ENCODE peak calls at places on chromosomes 13 and 19, in four cellular contexts. J is lung, V is astrocyte of the spinal cord, T is epithelial cell of proximal tubule. M is an unnamed sample.
A peak's percentile ranks its signal among the peaks of the same experiment; 100 is the strongest.

GRCh38 chr13:46633416-46633815 is 80.4 kb downstream of the LRCH1 start:
- DNase-seq in V (peak; percentile 82), T (peak; percentile 73), J (no peak), M (no peak)

GRCh38 chr13:36131931-36132297 is 732 bp upstream of the DCLK1 start:
- DNase-seq in T (no peak), V (peak; percentile 79), J (peak; percentile 81), M (no peak)

GRCh38 chr13:53920916-53921315 is 892.3 kb downstream of the OLFM4 start:
- DNase-seq in V (no peak), J (no peak), T (no peak), M (no peak)

GRCh38 chr13:100363874-100364273 is 224.7 kb downstream of the GGACT start:
- DNase-seq in J (no peak), V (peak; percentile 59), T (no peak), M (no peak)

GRCh38 chr19:45973564-45974338 is at the start of gene NOVA2:
- DNase-seq in J (peak; percentile 46), T (no peak), V (peak; percentile 60), M (no peak)

GRCh38 chr13:112851107-112852046 is 117.6 kb upstream of the MCF2L start:
- DNase-seq in J (no peak), T (no peak), V (no peak), M (no peak)

GRCh38 chr19:45474191-45474940 is 6.6 kb downstream of the FOSB start:
- DNase-seq in J (no peak), V (peak; percentile 36), T (no peak), M (peak; percentile 50)

GRCh38 chr19:42282810-42283247 is 13.8 kb downstream of the CIC start:
- DNase-seq in V (no peak), T (no peak), J (no peak), M (peak; percentile 43)

GRCh38 chr19:39342647-39343305 is 555 bp downstream of the SAMD4B start:
- DNase-seq in J (peak; percentile 39), T (no peak), V (no peak), M (peak; percentile 31)

GRCh38 chr13:35702316-35702715 is 225.8 kb upstream of the MAB21L1 start:
- DNase-seq in T (no peak), J (no peak), V (no peak), M (no peak)

GRCh38 chr19:3154957-3155736 is 19.3 kb downstream of the GNA15 start:
- DNase-seq in T (no peak), J (peak; percentile 81), V (peak; percentile 96), M (no peak)

GRCh38 chr19:38505958-38506357 is 72.5 kb downstream of the RYR1 start:
- DNase-seq in J (no peak), V (no peak), T (no peak), M (no peak)

GRCh38 chr13:81927347-81927746 is 1586.4 kb upstream of the SPRY2 start:
- DNase-seq in T (no peak), J (no peak), V (no peak), M (no peak)

GRCh38 chr13:100497394-100497793 is 91.2 kb downstream of the GGACT start:
- DNase-seq in J (no peak), V (peak; percentile 71), T (no peak), M (no peak)

GRCh38 chr13:106599875-106600797 is 32.2 kb upstream of the ARGLU1 start:
- DNase-seq in T (peak; percentile 27), J (no peak), V (peak; percentile 89), M (no peak)

GRCh38 chr19:49807888-49808675 is 5.0 kb downstream of the FUZ start:
- DNase-seq in V (no peak), T (no peak), J (no peak), M (no peak)

GRCh38 chr13:81197966-81198365 is 857.0 kb upstream of the SPRY2 start:
- DNase-seq in T (no peak), J (no peak), V (no peak), M (no peak)

GRCh38 chr13:112450567-112451240 is 74.5 kb downstream of the SPACA7 start:
- DNase-seq in V (no peak), T (no peak), J (no peak), M (no peak)

GRCh38 chr13:32878172-32878571 is 138.1 kb upstream of the KL start:
- DNase-seq in J (peak; percentile 10), T (peak; percentile 32), V (peak; percentile 22), M (no peak)

GRCh38 chr19:40444181-40445005 is at the start of gene SERTAD3:
- DNase-seq in T (no peak), J (peak; percentile 96), V (peak; percentile 97), M (peak; percentile 98)

GRCh38 chr13:73079359-73079758 is 20.6 kb downstream of the KLF5 start:
- DNase-seq in V (no peak), J (no peak), T (no peak), M (no peak)

GRCh38 chr19:31459430-31459829 is 110.2 kb upstream of the TSHZ3 start:
- DNase-seq in J (no peak), V (no peak), T (no peak), M (no peak)

DNA sequence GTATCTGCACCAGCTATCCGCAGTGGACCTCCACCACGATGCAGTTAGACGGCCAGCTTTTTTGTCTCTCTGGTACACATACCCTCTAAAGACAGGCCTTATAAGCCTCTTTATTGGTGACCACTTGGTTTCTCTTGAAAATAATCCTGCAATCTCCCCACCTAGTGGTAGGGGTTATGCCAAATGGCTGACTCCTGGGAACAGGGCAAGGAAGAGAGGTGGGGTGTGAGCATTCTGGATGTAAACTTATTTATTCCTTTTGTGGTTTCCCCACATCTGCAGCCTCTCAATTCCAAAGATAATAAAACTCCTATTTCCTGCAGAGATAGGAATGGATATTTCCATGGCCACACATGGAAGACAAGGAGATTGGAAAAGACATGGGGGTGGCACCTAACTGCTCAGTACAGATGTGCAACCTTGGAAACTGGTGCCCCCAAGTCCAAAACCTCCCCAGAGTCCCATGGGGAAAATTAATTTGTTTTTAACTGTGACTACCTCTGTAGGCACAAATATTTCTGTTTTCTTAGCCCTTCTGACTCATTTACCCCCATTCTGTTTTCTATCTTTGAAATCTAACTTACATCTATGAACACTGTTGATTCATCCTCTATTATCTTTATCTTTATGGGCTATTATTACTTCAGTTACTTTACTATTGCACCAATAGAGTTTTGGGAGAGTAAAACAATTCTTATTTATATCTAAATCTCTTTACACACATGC is 112.7 kb upstream of the TSHZ3 start:
- DNase-seq in V (no peak), T (no peak), J (no peak), M (no peak)
- TF ChIP-seq CTCF in V (peak; percentile 11), T (no peak), J (no peak), M (no peak)

GRCh38 chr19:13234518-13234917 is 84.3 kb downstream of the IER2 start:
- DNase-seq in V (peak; percentile 16), T (no peak), J (peak; percentile 35), M (peak; percentile 51)
- TF ChIP-seq CTCF in V (peak; percentile 61), T (peak; percentile 52), J (peak; percentile 29), M (peak; percentile 67)

GRCh38 chr19:55913643-55914268 is 18.4 kb downstream of the NLRP13 start:
- DNase-seq in V (no peak), J (no peak), T (no peak), M (no peak)
- TF ChIP-seq CTCF in V (no peak), J (no peak), T (no peak), M (no peak)

DNA sequence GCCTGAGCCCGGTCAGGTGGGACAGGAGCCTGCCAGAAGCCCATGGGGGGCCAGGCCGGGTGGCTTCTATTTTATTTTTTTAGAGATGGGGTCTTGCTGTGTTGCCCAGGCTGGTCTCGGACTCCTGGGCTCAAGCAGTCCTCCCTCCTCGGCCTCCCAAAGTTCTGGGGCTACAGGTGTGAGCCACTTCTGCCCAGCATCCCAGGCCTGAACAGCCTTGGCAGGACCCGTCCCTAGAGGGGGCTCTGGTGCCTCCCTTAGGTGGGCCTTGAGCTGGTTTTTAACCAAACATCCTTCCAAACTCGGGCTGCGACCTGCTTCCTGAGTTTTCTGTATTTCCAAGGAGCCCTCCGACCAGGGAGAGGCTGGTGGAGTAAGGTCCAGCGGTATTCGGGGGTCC is 10.5 kb downstream of the COMP start:
- DNase-seq in V (no peak), J (no peak), T (no peak), M (no peak)
- TF ChIP-seq CTCF in V (peak; percentile 14), J (no peak), T (peak; percentile 6), M (no peak)